ENCODE peak calls at places on chromosomes 6 and 20, in four cellular contexts. One of them, this sample, is unnamed.

GRCh38 chr20:10309326-10309725 is 90.7 kb downstream of the SNAP25 start:
- DNase-seq in astrocyte: peak; percentile 99
- DNase-seq in stomach: no peak
- DNase-seq in SK-N-SH: peak; percentile 69
- DNase-seq in this sample: no peak

GRCh38 chr6:5471044-5471443 is 209.7 kb downstream of the FARS2 start:
- DNase-seq in astrocyte: no peak
- DNase-seq in stomach: peak; percentile 64
- DNase-seq in SK-N-SH: peak; percentile 66
- DNase-seq in this sample: peak; percentile 33

GRCh38 chr6:40399888-40400468 is 187.2 kb downstream of the LRFN2 start:
- DNase-seq in astrocyte: no peak
- DNase-seq in SK-N-SH: no peak
- DNase-seq in stomach: no peak
- DNase-seq in this sample: no peak

GRCh38 chr6:125232466-125232865 is 69.3 kb downstream of the HDDC2 start:
- DNase-seq in astrocyte: peak; percentile 63
- DNase-seq in SK-N-SH: no peak
- DNase-seq in stomach: no peak
- DNase-seq in this sample: no peak

GRCh38 chr20:16349518-16350295 is 223.5 kb downstream of the KIF16B start:
- DNase-seq in SK-N-SH: peak; percentile 32
- DNase-seq in astrocyte: peak; percentile 6
- DNase-seq in stomach: no peak
- DNase-seq in this sample: no peak

GRCh38 chr6:127342296-127342945 is 988 bp downstream of the ECHDC1 start:
- DNase-seq in SK-N-SH: peak; percentile 14
- DNase-seq in stomach: no peak
- DNase-seq in astrocyte: peak; percentile 63
- DNase-seq in this sample: no peak

GRCh38 chr6:132995009-132995408 is 180.6 kb downstream of the RPS12 start:
- DNase-seq in stomach: no peak
- DNase-seq in astrocyte: no peak
- DNase-seq in SK-N-SH: no peak
- DNase-seq in this sample: no peak

GRCh38 chr20:35776513-35777101 is 4.8 kb downstream of the PHF20 start:
- DNase-seq in SK-N-SH: peak; percentile 42
- DNase-seq in stomach: peak; percentile 77
- DNase-seq in astrocyte: peak; percentile 33
- DNase-seq in this sample: peak; percentile 44

GRCh38 chr20:47274449-47275108 is 81.9 kb downstream of the ZMYND8 start:
- DNase-seq in astrocyte: peak; percentile 97
- DNase-seq in stomach: no peak
- DNase-seq in SK-N-SH: no peak
- DNase-seq in this sample: no peak

GRCh38 chr6:71229466-71229865 is 59.1 kb upstream of the OGFRL1 start:
- DNase-seq in stomach: no peak
- DNase-seq in SK-N-SH: no peak
- DNase-seq in astrocyte: no peak
- DNase-seq in this sample: no peak

GRCh38 chr20:23629017-23629541 is 8.7 kb downstream of the CST3 start:
- DNase-seq in SK-N-SH: no peak
- DNase-seq in astrocyte: peak; percentile 75
- DNase-seq in stomach: peak; percentile 70
- DNase-seq in this sample: no peak

GRCh38 chr6:42526616-42527015 is 37.2 kb upstream of the UBR2 start:
- DNase-seq in SK-N-SH: no peak
- DNase-seq in astrocyte: no peak
- DNase-seq in stomach: no peak
- DNase-seq in this sample: no peak

GRCh38 chr6:53101006-53101405 is 35.8 kb downstream of the FBXO9 start:
- DNase-seq in SK-N-SH: no peak
- DNase-seq in astrocyte: no peak
- DNase-seq in stomach: no peak
- DNase-seq in this sample: no peak

GRCh38 chr6:13267142-13267621 is 61.2 kb downstream of the TBC1D7 start:
- DNase-seq in SK-N-SH: no peak
- DNase-seq in stomach: no peak
- DNase-seq in astrocyte: peak; percentile 20
- DNase-seq in this sample: no peak

GRCh38 chr6:3139090-3139903 is 18.0 kb downstream of the TUBB2A start:
- DNase-seq in SK-N-SH: no peak
- DNase-seq in astrocyte: peak; percentile 53
- DNase-seq in stomach: peak; percentile 64
- DNase-seq in this sample: peak; percentile 74

GRCh38 chr6:20409427-20409971 is 7.8 kb downstream of the E2F3 start:
- DNase-seq in SK-N-SH: no peak
- DNase-seq in astrocyte: no peak
- DNase-seq in stomach: no peak
- DNase-seq in this sample: no peak

GRCh38 chr20:61565791-61566190 is 313.7 kb downstream of the CDH4 start:
- DNase-seq in astrocyte: no peak
- DNase-seq in stomach: no peak
- DNase-seq in SK-N-SH: no peak
- DNase-seq in this sample: no peak

GRCh38 chr20:61566691-61567090 is 314.6 kb downstream of the CDH4 start:
- DNase-seq in SK-N-SH: no peak
- DNase-seq in stomach: no peak
- DNase-seq in astrocyte: no peak
- DNase-seq in this sample: no peak

GRCh38 chr20:61562897-61563504 is 310.9 kb downstream of the CDH4 start:
- DNase-seq in SK-N-SH: no peak
- DNase-seq in stomach: no peak
- DNase-seq in astrocyte: no peak
- DNase-seq in this sample: no peak

GRCh38 chr20:61567204-61567603 is 315.1 kb downstream of the CDH4 start:
- DNase-seq in astrocyte: no peak
- DNase-seq in stomach: no peak
- DNase-seq in SK-N-SH: no peak
- DNase-seq in this sample: no peak

GRCh38 chr20:61564628-61565027 is 312.6 kb downstream of the CDH4 start:
- DNase-seq in stomach: no peak
- DNase-seq in SK-N-SH: no peak
- DNase-seq in astrocyte: no peak
- DNase-seq in this sample: no peak
- H3K27ac ChIP-seq in stomach: no peak overlapping the region
- H3K27ac ChIP-seq in SK-N-SH: no peak overlapping the region
- H3K27ac ChIP-seq in astrocyte: no peak overlapping the region
- H3K27ac ChIP-seq in this sample: no peak overlapping the region

DNA sequence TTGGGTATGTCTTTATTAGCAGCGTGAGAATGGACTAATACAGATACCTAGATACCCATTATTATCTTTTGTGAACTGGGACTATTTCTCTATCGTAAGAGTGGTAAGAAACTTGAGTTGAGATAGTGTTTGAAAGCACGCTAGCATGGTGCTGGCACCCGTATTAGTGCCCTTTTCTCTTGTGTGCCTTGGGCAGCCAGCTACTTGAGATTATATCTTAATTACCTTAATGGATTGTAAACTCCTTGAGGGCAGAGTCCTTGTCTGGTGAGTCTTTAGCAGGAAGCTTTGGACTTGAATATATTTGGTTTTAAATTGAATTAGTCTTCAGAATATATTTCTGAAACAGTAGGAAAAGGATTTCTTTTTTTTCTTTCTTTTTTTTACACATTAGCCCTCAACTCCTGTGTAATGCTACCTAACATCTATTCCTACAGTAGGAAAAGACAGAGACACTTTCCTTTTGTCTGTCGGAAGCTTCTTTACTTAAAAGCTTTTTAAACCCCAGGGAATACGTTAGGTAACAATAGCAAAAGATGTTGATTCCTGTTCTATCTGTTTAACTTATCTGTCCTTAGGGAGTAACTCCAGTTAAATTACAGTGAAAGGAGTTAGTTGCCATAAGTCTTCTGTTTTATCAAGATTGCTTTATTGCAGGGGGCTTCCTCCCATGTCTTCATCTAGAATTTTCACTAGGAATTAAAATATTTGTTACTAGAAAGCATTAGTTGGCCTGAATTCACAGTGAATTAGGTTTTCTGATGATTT is 26.0 kb downstream of the TOP1 start:
- DNase-seq in astrocyte: no peak
- DNase-seq in SK-N-SH: no peak
- DNase-seq in stomach: no peak
- DNase-seq in this sample: no peak
- H3K4me1 ChIP-seq in astrocyte: peaks cover 26% of the 10 kb centered on the region
- H3K4me1 ChIP-seq in SK-N-SH: peaks cover 25% of the 10 kb centered on the region
- H3K4me1 ChIP-seq in stomach: peaks cover 51% of the 10 kb centered on the region
- H3K4me1 ChIP-seq in this sample: peaks cover 21% of the 10 kb centered on the region

DNA sequence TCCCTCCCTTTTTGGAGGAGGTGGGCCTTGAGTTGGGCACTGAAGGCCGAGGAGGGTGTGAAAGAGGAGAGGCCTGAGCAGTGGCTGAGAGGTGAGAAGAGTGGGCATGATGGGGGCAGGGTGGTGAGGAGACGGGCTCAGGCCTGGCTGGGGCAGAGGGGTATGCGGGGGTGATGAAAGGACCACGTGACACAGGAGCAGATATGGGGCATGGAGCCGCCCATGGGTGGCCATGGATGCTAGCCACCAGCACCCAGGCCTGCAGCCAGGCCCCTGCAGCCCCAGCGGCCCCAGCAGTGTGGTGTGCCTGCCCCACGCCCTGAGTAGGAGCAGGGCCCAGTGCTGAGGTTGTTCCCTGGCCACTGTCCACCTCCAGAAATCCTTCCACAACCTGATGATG is 26.5 kb downstream of the UQCC2 start:
- DNase-seq in SK-N-SH: peak; percentile 21
- DNase-seq in astrocyte: no peak
- DNase-seq in stomach: no peak
- DNase-seq in this sample: no peak
- H3K36me3 ChIP-seq in SK-N-SH: no peaks in the 10 kb centered on the region
- H3K36me3 ChIP-seq in astrocyte: no peaks in the 10 kb centered on the region
- H3K36me3 ChIP-seq in stomach: peaks cover 100% of the 10 kb centered on the region
- H3K36me3 ChIP-seq in this sample: peaks cover 30% of the 10 kb centered on the region

GRCh38 chr6:151024597-151024996 is 159.1 kb downstream of the MTHFD1L start:
- DNase-seq in SK-N-SH: no peak
- DNase-seq in stomach: no peak
- DNase-seq in astrocyte: no peak
- DNase-seq in this sample: no peak
- H3K27ac ChIP-seq in SK-N-SH: no peak overlapping the region
- H3K27ac ChIP-seq in stomach: no peak overlapping the region
- H3K27ac ChIP-seq in astrocyte: no peak overlapping the region
- H3K27ac ChIP-seq in this sample: no peak overlapping the region

GRCh38 chr6:39203398-39203797 is 25.9 kb downstream of the KCNK5 start:
- DNase-seq in SK-N-SH: no peak
- DNase-seq in stomach: no peak
- DNase-seq in astrocyte: no peak
- DNase-seq in this sample: no peak

GRCh38 chr6:39206250-39206721 is 23.0 kb downstream of the KCNK5 start:
- DNase-seq in astrocyte: no peak
- DNase-seq in SK-N-SH: no peak
- DNase-seq in stomach: peak; percentile 63
- DNase-seq in this sample: peak; percentile 42

GRCh38 chr6:39204646-39205244 is 24.5 kb downstream of the KCNK5 start:
- DNase-seq in SK-N-SH: no peak
- DNase-seq in stomach: no peak
- DNase-seq in astrocyte: no peak
- DNase-seq in this sample: no peak

GRCh38 chr6:39202166-39202565 is 27.1 kb downstream of the KCNK5 start:
- DNase-seq in stomach: no peak
- DNase-seq in astrocyte: no peak
- DNase-seq in SK-N-SH: no peak
- DNase-seq in this sample: no peak

DNA sequence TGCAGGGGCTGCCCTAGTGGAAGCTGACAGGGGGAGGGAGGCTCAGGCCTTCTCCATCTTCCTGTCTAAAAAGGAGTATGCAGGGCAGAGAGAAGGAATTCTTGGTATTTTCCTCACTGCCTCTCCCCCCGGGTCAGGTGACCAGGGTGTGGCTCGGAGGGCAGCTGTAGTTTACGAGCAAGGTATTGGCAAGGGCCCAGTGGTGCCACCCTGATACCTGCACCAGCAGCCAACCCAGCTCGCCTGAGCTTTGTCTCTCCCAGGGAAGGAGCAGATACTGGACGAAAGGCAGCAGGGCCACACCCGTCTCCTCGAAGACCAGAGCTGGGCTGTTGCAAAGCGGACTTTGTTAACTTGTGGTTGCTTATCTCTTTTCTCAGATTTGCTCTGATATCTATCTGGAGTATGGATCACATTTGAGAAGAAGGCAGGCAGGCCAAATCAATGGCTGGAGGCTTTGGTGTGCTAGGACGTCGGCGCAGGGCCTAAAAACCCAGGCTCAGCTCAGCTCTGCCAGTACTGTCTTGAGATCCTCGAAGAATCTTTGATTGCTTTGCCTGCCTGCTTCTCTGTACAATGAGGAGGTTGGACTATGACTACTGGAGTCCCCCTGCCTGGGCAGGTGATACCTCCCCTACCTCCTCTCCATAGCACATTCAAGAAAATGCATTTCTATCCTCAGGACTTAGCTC is 25.3 kb downstream of the KCNK5 start:
- DNase-seq in astrocyte: no peak
- DNase-seq in SK-N-SH: no peak
- DNase-seq in stomach: peak; percentile 94
- DNase-seq in this sample: peak; percentile 79
- H3K4me1 ChIP-seq in astrocyte: no peaks in the 10 kb centered on the region
- H3K4me1 ChIP-seq in SK-N-SH: no peaks in the 10 kb centered on the region
- H3K4me1 ChIP-seq in stomach: peaks cover 88% of the 10 kb centered on the region
- H3K4me1 ChIP-seq in this sample: peaks cover 75% of the 10 kb centered on the region

GRCh38 chr20:36904690-36905089 is 28.8 kb downstream of the TLDC2 start:
- DNase-seq in astrocyte: no peak
- DNase-seq in SK-N-SH: no peak
- DNase-seq in stomach: no peak
- DNase-seq in this sample: no peak
- H3K36me3 ChIP-seq in astrocyte: no peaks in the 10 kb centered on the region
- H3K36me3 ChIP-seq in SK-N-SH: no peaks in the 10 kb centered on the region
- H3K36me3 ChIP-seq in stomach: peaks cover 100% of the 10 kb centered on the region
- H3K36me3 ChIP-seq in this sample: peaks cover 46% of the 10 kb centered on the region

GRCh38 chr6:22071655-22072054 is 225.2 kb downstream of the PRL start:
- DNase-seq in stomach: no peak
- DNase-seq in astrocyte: peak; percentile 30
- DNase-seq in SK-N-SH: peak; percentile 47
- DNase-seq in this sample: no peak
- H3K27ac ChIP-seq in stomach: peak overlapping the region; percentile 69
- H3K27ac ChIP-seq in astrocyte: no peak overlapping the region
- H3K27ac ChIP-seq in SK-N-SH: peak overlapping the region; percentile 52
- H3K27ac ChIP-seq in this sample: peak overlapping the region; percentile 26

GRCh38 chr6:55304747-55305146 is 22.5 kb upstream of the GFRAL start:
- DNase-seq in stomach: no peak
- DNase-seq in SK-N-SH: no peak
- DNase-seq in astrocyte: no peak
- DNase-seq in this sample: no peak
- H3K4me1 ChIP-seq in stomach: no peaks in the 10 kb centered on the region
- H3K4me1 ChIP-seq in SK-N-SH: no peaks in the 10 kb centered on the region
- H3K4me1 ChIP-seq in astrocyte: no peaks in the 10 kb centered on the region
- H3K4me1 ChIP-seq in this sample: no peaks in the 10 kb centered on the region